ENCODE peak calls at places on chromosomes 13 and 19, in seven cellular contexts. V is Peyer's patch; N is NCI-H1436; Q is hypothalamus; P is activated CD4-positive, alpha-beta T cell treated with anti-CD3 and anti-CD28 coated beads for 1 hour; F is colonic mucosa; E is left colon. G is an unnamed sample.

GRCh38 chr19:19418548-19419260 is 13.2 kb downstream of the GATAD2A start:
- DNase-seq in V (no peak), N (no peak), Q (no peak), P (no peak), F (no peak), E (no peak), G (no peak)

GRCh38 chr13:58341318-58341717 is 709.8 kb downstream of the PCDH17 start:
- DNase-seq in V (no peak), N (no peak), Q (no peak), P (no peak), F (no peak), E (no peak), G (no peak)

GRCh38 chr13:114299604-114300305 is 14.5 kb upstream of the CHAMP1 start:
- DNase-seq in V (no peak), N (no peak), Q (no peak), P (no peak), F (no peak), E (no peak), G (no peak)

GRCh38 chr13:109918179-109918651 is 131.8 kb upstream of the IRS2 start:
- DNase-seq in V (no peak), N (no peak), Q (peak), P (no peak), F (no peak), E (no peak), G (peak)

GRCh38 chr13:59178344-59178743 is 985.4 kb downstream of the DIAPH3 start:
- DNase-seq in V (no peak), N (no peak), Q (no peak), P (no peak), F (no peak), E (no peak), G (no peak)

GRCh38 chr13:109938255-109938936 is 152.0 kb upstream of the IRS2 start:
- DNase-seq in V (no peak), N (no peak), Q (no peak), P (no peak), F (no peak), E (no peak), G (no peak)

GRCh38 chr13:32040689-32041088 is 9.1 kb downstream of the FRY start:
- DNase-seq in V (no peak), N (no peak), Q (no peak), P (no peak), F (no peak), E (no peak), G (no peak)

GRCh38 chr13:83215627-83216026 is 666.6 kb downstream of the SLITRK1 start:
- DNase-seq in V (no peak), N (no peak), Q (no peak), P (no peak), F (no peak), E (no peak), G (no peak)

GRCh38 chr19:31071157-31071855 is 277.9 kb downstream of the TSHZ3 start:
- DNase-seq in V (no peak), N (no peak), Q (no peak), P (no peak), F (peak), E (peak), G (peak)

GRCh38 chr19:36973021-36973843 is 57.1 kb downstream of the ZNF568 start:
- DNase-seq in V (peak), N (no peak), Q (peak), P (peak), F (peak), E (peak), G (peak)

GRCh38 chr13:92259523-92259922 is 861.1 kb downstream of the GPC5 start:
- DNase-seq in V (no peak), N (no peak), Q (no peak), P (no peak), F (no peak), E (no peak), G (no peak)

GRCh38 chr13:74288361-74288911 is 154.2 kb upstream of the KLF12 start:
- DNase-seq in V (peak), N (peak), Q (peak), P (peak), F (peak), E (peak), G (peak)

GRCh38 chr13:27251166-27252088 is at the start of gene RPL21:
- DNase-seq in V (peak), N (peak), Q (peak), P (peak), F (peak), E (peak), G (peak)

GRCh38 chr19:29415507-29415906 is 110.3 kb upstream of the VSTM2B start:
- DNase-seq in V (no peak), N (no peak), Q (no peak), P (no peak), F (no peak), E (no peak), G (no peak)

GRCh38 chr19:4977299-4978174 is 8.6 kb downstream of the KDM4B start:
- DNase-seq in V (no peak), N (no peak), Q (no peak), P (no peak), F (no peak), E (no peak), G (no peak)

GRCh38 chr19:6828306-6828697 is 55.8 kb downstream of the VAV1 start:
- DNase-seq in V (no peak), N (no peak), Q (no peak), P (no peak), F (no peak), E (no peak), G (peak)

GRCh38 chr19:54337858-54338230 is 1.1 kb downstream of the LILRA4 start:
- DNase-seq in V (no peak), N (no peak), Q (no peak), P (no peak), F (no peak), E (no peak), G (no peak)

GRCh38 chr19:19866599-19867248 is 1.0 kb downstream of the ZNF253 start:
- DNase-seq in V (peak), N (no peak), Q (no peak), P (peak), F (peak), E (peak), G (no peak)

GRCh38 chr19:38730731-38731589 is 13.3 kb downstream of the CAPN12 start:
- DNase-seq in V (no peak), N (no peak), Q (no peak), P (no peak), F (peak), E (no peak), G (no peak)

GRCh38 chr13:32515246-32515645 is 23.3 kb downstream of the N4BP2L2 start:
- DNase-seq in V (no peak), N (no peak), Q (no peak), P (no peak), F (no peak), E (no peak), G (no peak)

GRCh38 chr19:40147693-40148347 is 43.4 kb upstream of the MAP3K10 start:
- DNase-seq in V (no peak), N (no peak), Q (no peak), P (no peak), F (no peak), E (no peak), G (no peak)

GRCh38 chr19:35805518-35806102 is 7.0 kb downstream of the PRODH2 start:
- DNase-seq in V (no peak), N (no peak), Q (no peak), P (no peak), F (no peak), E (no peak), G (no peak)

GRCh38 chr19:2982983-2983350 is 5.6 kb downstream of the TLE6 start:
- DNase-seq in V (no peak), N (peak), Q (peak), P (no peak), F (peak), E (peak), G (peak)

GRCh38 chr13:94369862-94370491 is 109.5 kb downstream of the DCT start:
- DNase-seq in V (no peak), N (no peak), Q (no peak), P (no peak), F (peak), E (no peak), G (peak)

GRCh38 chr13:112892759-112893569 is 76.0 kb upstream of the MCF2L start:
- DNase-seq in V (peak), N (no peak), Q (no peak), P (no peak), F (peak), E (peak), G (no peak)

GRCh38 chr19:23420824-23421223 is 25.6 kb upstream of the ZNF91 start:
- DNase-seq in V (no peak), N (no peak), Q (no peak), P (no peak), F (no peak), E (no peak), G (no peak)

GRCh38 chr19:30065680-30066606 is 123.9 kb downstream of the URI1 start:
- DNase-seq in V (no peak), N (no peak), Q (no peak), P (no peak), F (no peak), E (no peak), G (peak)

GRCh38 chr13:111539252-111539651 is 218.8 kb downstream of the TEX29 start:
- DNase-seq in V (no peak), N (no peak), Q (no peak), P (no peak), F (no peak), E (no peak), G (no peak)

GRCh38 chr19:1837625-1838105 is 10.6 kb downstream of the REXO1 start:
- DNase-seq in V (no peak), N (no peak), Q (peak), P (peak), F (peak), E (peak), G (no peak)

GRCh38 chr13:77810430-77810829 is 108.2 kb downstream of the EDNRB start:
- DNase-seq in V (no peak), N (no peak), Q (no peak), P (no peak), F (no peak), E (no peak), G (no peak)

GRCh38 chr13:67273001-67273400 is 42.9 kb upstream of the PCDH9 start:
- DNase-seq in V (no peak), N (no peak), Q (no peak), P (no peak), F (no peak), E (no peak), G (no peak)